ENCODE peak calls at places on chromosomes 1 and 21, in five cellular contexts. U is fibroblast of pulmonary artery; N is NCI-H1417; V is activated naive CD8-positive, alpha-beta T cell treated with anti-CD3 and anti-CD28 coated beads, Interleukin-2, amount 10 ng/mL, durations not matched to agents 7 days and 5 days; Q is fibroblast of mammary gland. G is an unnamed sample.

GRCh38 chr21:40765771-40766170 is 81.2 kb downstream of the DSCAM start:
- DNase-seq in U (no peak), N (peak; percentile 68), V (no peak), Q (no peak), G (no peak)

GRCh38 chr1:40382601-40383000 is 9.1 kb downstream of the SMAP2 start:
- DNase-seq in U (no peak), N (no peak), V (no peak), Q (no peak), G (no peak)

GRCh38 chr1:99672500-99673213 is 26.7 kb downstream of the PALMD start:
- DNase-seq in U (peak; percentile 52), N (no peak), V (no peak), Q (peak; percentile 70), G (no peak)

GRCh38 chr1:71046891-71047634 is 553 bp downstream of the PTGER3 start:
- DNase-seq in U (no peak), N (peak; percentile 67), V (peak; percentile 54), Q (no peak), G (no peak)

GRCh38 chr1:115676498-115677171 is 34.9 kb downstream of the VANGL1 start:
- DNase-seq in U (no peak), N (peak; percentile 52), V (no peak), Q (no peak), G (no peak)

GRCh38 chr1:9910080-9910424 is at the start of gene CTNNBIP1:
- DNase-seq in U (no peak), N (no peak), V (no peak), Q (no peak), G (no peak)

GRCh38 chr1:190000365-190000872 is 477.2 kb downstream of the BRINP3 start:
- DNase-seq in U (peak; percentile 16), N (no peak), V (no peak), Q (no peak), G (no peak)

GRCh38 chr21:31446206-31446900 is 102.3 kb upstream of the TIAM1 start:
- DNase-seq in U (no peak), N (no peak), V (peak; percentile 56), Q (no peak), G (no peak)

GRCh38 chr1:11684070-11684469 is 3.1 kb upstream of the MAD2L2 start:
- DNase-seq in U (no peak), N (no peak), V (no peak), Q (no peak), G (no peak)

GRCh38 chr1:46246548-46247432 is 773 bp upstream of the RAD54L start:
- DNase-seq in U (peak; percentile 46), N (no peak), V (no peak), Q (peak; percentile 49), G (no peak)

GRCh38 chr1:172902861-172903381 is 147.8 kb downstream of the TNFSF18 start:
- DNase-seq in U (peak; percentile 44), N (no peak), V (no peak), Q (peak; percentile 76), G (no peak)